ENCODE peak calls at places on chromosomes 3 and 15, in ten cellular contexts. L is stimulated activated CD4-positive, alpha-beta T cell treated with anti-CD3 and anti-CD28 coated beads, TNF-alpha, amount 100 ng/mL, for 24 hours; N is Calu3; G is A549; T is hepatocyte; B is germinal center; S is kidney glomerular epithelial cell; V is NCI-H1092 treated with DMSO at 0.1 percent for 48 hours; M is cardiac muscle cell; Y is DMS153. J is an unnamed sample.

GRCh38 chr15:39629376-39629775 is 48.5 kb downstream of the THBS1 start:
- DNase-seq in T (peak), Y (no peak), N (no peak), B (no peak), M (peak), V (no peak), S (no peak), L (peak), G (no peak), J (no peak)

GRCh38 chr15:73366766-73367623 is 1.8 kb downstream of the HCN4 start:
- DNase-seq in M (no peak), B (no peak), V (no peak), T (no peak), N (no peak), L (no peak), G (no peak), Y (no peak), S (no peak), J (no peak)

GRCh38 chr15:46589088-46589487 is 954.3 kb downstream of the SQOR start:
- DNase-seq in V (no peak), N (no peak), L (no peak), M (no peak), T (no peak), Y (no peak), S (no peak), G (no peak), B (no peak), J (no peak)

GRCh38 chr15:45378149-45378912 is at the start of gene GATM:
- DNase-seq in T (peak), G (peak), Y (peak), V (peak), N (peak), M (peak), B (peak), L (peak), S (peak), J (peak)

GRCh38 chr3:138854940-138855339 is 20.2 kb upstream of the PIK3CB start:
- DNase-seq in V (no peak), G (no peak), M (no peak), L (no peak), S (no peak), N (no peak), B (no peak), T (no peak), Y (no peak), J (no peak)

GRCh38 chr15:85094685-85095084 is 113.0 kb downstream of the PDE8A start:
- DNase-seq in B (no peak), S (no peak), M (peak), N (no peak), T (no peak), G (no peak), V (no peak), Y (no peak), L (no peak), J (no peak)

GRCh38 chr3:153273767-153274443 is 111.9 kb downstream of the RAP2B start:
- DNase-seq in L (no peak), V (no peak), T (no peak), G (no peak), S (peak), Y (no peak), B (no peak), M (peak), N (no peak), J (no peak)

GRCh38 chr15:68312701-68313204 is 35.2 kb downstream of the FEM1B start:
- DNase-seq in B (no peak), M (peak), G (no peak), Y (no peak), S (no peak), V (no peak), T (no peak), L (no peak), N (no peak), J (no peak)

GRCh38 chr15:51625236-51625635 is 2.7 kb upstream of the DMXL2 start:
- DNase-seq in V (no peak), G (no peak), B (no peak), T (no peak), S (no peak), M (no peak), L (no peak), N (no peak), Y (no peak), J (no peak)

GRCh38 chr3:64224826-64225606 is at the start of gene PRICKLE2:
- DNase-seq in L (no peak), Y (no peak), N (peak), S (peak), M (peak), B (peak), G (peak), V (no peak), T (peak), J (peak)

GRCh38 chr15:38325290-38325990 is 72.8 kb downstream of the SPRED1 start:
- DNase-seq in M (no peak), G (no peak), B (no peak), T (no peak), L (no peak), N (no peak), V (no peak), S (no peak), Y (no peak), J (no peak)

GRCh38 chr15:52326758-52327157 is 31.2 kb upstream of the MYO5C start:
- DNase-seq in Y (no peak), S (no peak), L (no peak), B (no peak), V (no peak), M (peak), G (no peak), N (no peak), T (peak), J (no peak)

GRCh38 chr3:44678480-44679116 is 30.1 kb downstream of the ZNF35 start:
- DNase-seq in V (no peak), N (no peak), G (no peak), Y (no peak), L (no peak), M (no peak), T (no peak), S (no peak), B (no peak), J (no peak)

GRCh38 chr3:112611813-112612515 is 29.0 kb downstream of the CCDC80 start:
- DNase-seq in M (no peak), G (no peak), S (no peak), L (no peak), V (no peak), Y (no peak), N (no peak), T (no peak), B (no peak), J (peak)

GRCh38 chr3:79006077-79006476 is 761.7 kb downstream of the ROBO1 start:
- DNase-seq in M (no peak), N (no peak), G (no peak), V (no peak), S (no peak), Y (no peak), L (no peak), B (no peak), T (no peak), J (no peak)

GRCh38 chr15:60751985-60752952 is 273.3 kb upstream of the ICE2 start:
- DNase-seq in B (no peak), T (peak), L (no peak), M (peak), Y (peak), V (no peak), N (no peak), S (peak), G (no peak), J (peak)

GRCh38 chr15:60721232-60721576 is 242.3 kb upstream of the ICE2 start:
- DNase-seq in G (no peak), Y (no peak), B (peak), V (no peak), L (no peak), S (no peak), N (no peak), M (no peak), T (no peak), J (no peak)

GRCh38 chr3:126269360-126269759 is 87.8 kb downstream of the KLF15 start:
- DNase-seq in V (no peak), Y (no peak), L (no peak), B (no peak), S (no peak), T (no peak), G (peak), M (peak), N (peak), J (no peak)